ENCODE peak calls at places on chromosomes 2 and 18, in ten cellular contexts. Q is suprapubic skin, A is thoracic aorta, I is Peyer's patch, E is adrenal gland, C is esophagus squamous epithelium, V is colonic mucosa, F is PC-3, B is HCT116, Y is fibroblast of lung. Z is an unnamed sample.

GRCh38 chr2:152646775-152647174 is 70.5 kb downstream of the PRPF40A start:
- DNase-seq in Q (no peak), A (no peak), I (no peak), E (no peak), C (no peak), V (no peak), F (peak; percentile 88), B (no peak), Y (peak; percentile 69), Z (no peak)

GRCh38 chr2:120224735-120225548 is 1.7 kb upstream of the TMEM185B start:
- DNase-seq in Q (peak; percentile 58), A (no peak), I (peak; percentile 51), E (no peak), C (no peak), V (peak; percentile 18), F (no peak), B (no peak), Y (no peak), Z (no peak)

GRCh38 chr2:191167766-191168165 is 17.0 kb upstream of the STAT4 start:
- DNase-seq in Q (no peak), A (no peak), I (no peak), E (peak; percentile 13), C (no peak), V (peak; percentile 59), F (peak; percentile 84), B (no peak), Y (peak; percentile 95), Z (no peak)

GRCh38 chr2:26864226-26864625 is 16.3 kb downstream of the DPYSL5 start:
- DNase-seq in Q (no peak), A (no peak), I (no peak), E (no peak), C (no peak), V (no peak), F (no peak), B (no peak), Y (no peak), Z (no peak)

GRCh38 chr2:85635636-85636035 is 19.6 kb downstream of the USP39 start:
- DNase-seq in Q (no peak), A (no peak), I (no peak), E (peak; percentile 34), C (no peak), V (no peak), F (no peak), B (no peak), Y (no peak), Z (no peak)

GRCh38 chr18:44592639-44593038 is 88.0 kb upstream of the SETBP1 start:
- DNase-seq in Q (no peak), A (no peak), I (no peak), E (no peak), C (no peak), V (no peak), F (no peak), B (no peak), Y (peak; percentile 79), Z (peak; percentile 67)

GRCh38 chr18:58590231-58590630 is 38.7 kb downstream of the ALPK2 start:
- DNase-seq in Q (no peak), A (no peak), I (no peak), E (peak; percentile 11), C (no peak), V (no peak), F (no peak), B (no peak), Y (no peak), Z (peak; percentile 92)

GRCh38 chr2:113979172-113980128 is 89.6 kb downstream of the ACTR3 start:
- DNase-seq in Q (no peak), A (no peak), I (no peak), E (no peak), C (no peak), V (no peak), F (no peak), B (no peak), Y (no peak), Z (no peak)

GRCh38 chr2:84647267-84647666 is 131.0 kb downstream of the DNAH6 start:
- DNase-seq in Q (no peak), A (no peak), I (no peak), E (no peak), C (no peak), V (no peak), F (no peak), B (no peak), Y (no peak), Z (no peak)

GRCh38 chr2:100610381-100610831 is 47.6 kb downstream of the PDCL3 start:
- DNase-seq in Q (no peak), A (no peak), I (peak; percentile 67), E (peak; percentile 74), C (no peak), V (peak; percentile 52), F (peak; percentile 82), B (peak; percentile 38), Y (peak; percentile 51), Z (peak; percentile 74)

GRCh38 chr2:18701981-18702380 is 112.6 kb upstream of the NT5C1B start:
- DNase-seq in Q (no peak), A (no peak), I (no peak), E (no peak), C (no peak), V (no peak), F (peak; percentile 84), B (no peak), Y (no peak), Z (no peak)

GRCh38 chr2:42342061-42342794 is 18.8 kb downstream of the COX7A2L start:
- DNase-seq in Q (no peak), A (peak; percentile 59), I (no peak), E (peak; percentile 94), C (no peak), V (no peak), F (peak; percentile 70), B (peak; percentile 10), Y (peak; percentile 89), Z (peak; percentile 71)

GRCh38 chr2:218399391-218400166 is at the start of gene CTDSP1:
- DNase-seq in Q (peak; percentile 98), A (peak; percentile 88), I (peak; percentile 98), E (peak; percentile 97), C (peak; percentile 84), V (peak; percentile 98), F (peak; percentile 95), B (peak; percentile 88), Y (peak; percentile 98), Z (peak; percentile 96)

GRCh38 chr2:167136876-167137579 is 248.7 kb downstream of the XIRP2 start:
- DNase-seq in Q (no peak), A (no peak), I (no peak), E (no peak), C (no peak), V (no peak), F (peak; percentile 71), B (no peak), Y (no peak), Z (no peak)

GRCh38 chr2:106970471-106971261 is 84.7 kb upstream of the ST6GAL2 start:
- DNase-seq in Q (no peak), A (no peak), I (no peak), E (no peak), C (no peak), V (no peak), F (peak; percentile 83), B (no peak), Y (peak; percentile 45), Z (no peak)

GRCh38 chr18:47254341-47254939 is 3.0 kb upstream of the SKOR2 start:
- DNase-seq in Q (no peak), A (no peak), I (no peak), E (peak; percentile 56), C (no peak), V (peak; percentile 45), F (peak; percentile 8), B (no peak), Y (peak; percentile 44), Z (no peak)

GRCh38 chr18:26618130-26618529 is 69.8 kb upstream of the KCTD1 start:
- DNase-seq in Q (no peak), A (no peak), I (no peak), E (no peak), C (no peak), V (no peak), F (no peak), B (no peak), Y (no peak), Z (no peak)

GRCh38 chr2:120134263-120134662 is 88.9 kb downstream of the TMEM185B start:
- DNase-seq in Q (no peak), A (no peak), I (no peak), E (no peak), C (no peak), V (no peak), F (peak; percentile 99), B (peak; percentile 37), Y (peak; percentile 90), Z (peak; percentile 84)

GRCh38 chr2:241702155-241702404 is 241 bp downstream of the ING5 start:
- DNase-seq in Q (no peak), A (no peak), I (no peak), E (no peak), C (no peak), V (no peak), F (peak; percentile 73), B (no peak), Y (peak; percentile 84), Z (no peak)

GRCh38 chr18:66872277-66872676 is 268.4 kb upstream of the CDH19 start:
- DNase-seq in Q (no peak), A (no peak), I (no peak), E (no peak), C (no peak), V (no peak), F (peak; percentile 40), B (no peak), Y (peak; percentile 16), Z (no peak)

GRCh38 chr2:24345937-24346336 is 14.4 kb downstream of the ITSN2 start:
- DNase-seq in Q (no peak), A (no peak), I (no peak), E (no peak), C (no peak), V (no peak), F (no peak), B (no peak), Y (no peak), Z (no peak)

GRCh38 chr2:55302241-55302640 is 33.2 kb upstream of the MTIF2 start:
- DNase-seq in Q (no peak), A (no peak), I (no peak), E (no peak), C (no peak), V (no peak), F (no peak), B (no peak), Y (no peak), Z (no peak)
- H3K36me3 ChIP-seq in Q (peaks cover 8% of the 10 kb centered on the region), A (peaks cover 2% of the 10 kb centered on the region), I (no peaks in the 10 kb centered on the region), E (no peaks in the 10 kb centered on the region), C (no peaks in the 10 kb centered on the region), V (no peaks in the 10 kb centered on the region), F (no peaks in the 10 kb centered on the region), B (no peaks in the 10 kb centered on the region), Y (no peaks in the 10 kb centered on the region), Z (peaks cover 44% of the 10 kb centered on the region)

GRCh38 chr2:177543007-177543760 is 150.6 kb downstream of the AGPS start:
- DNase-seq in Q (no peak), A (no peak), I (no peak), E (no peak), C (no peak), V (no peak), F (peak; percentile 21), B (no peak), Y (peak; percentile 49), Z (peak; percentile 71)
- H3K4me3 ChIP-seq in Q (no peak overlapping the region), A (no peak overlapping the region), I (no peak overlapping the region), E (no peak overlapping the region), C (no peak overlapping the region), V (no peak overlapping the region), F (no peak overlapping the region), B (no peak overlapping the region), Y (no peak overlapping the region), Z (no peak overlapping the region)

GRCh38 chr2:199424160-199424559 is 33.6 kb downstream of the SATB2 start:
- DNase-seq in Q (no peak), A (no peak), I (no peak), E (no peak), C (no peak), V (no peak), F (no peak), B (no peak), Y (no peak), Z (no peak)
- H3K36me3 ChIP-seq in Q (no peaks in the 10 kb centered on the region), A (no peaks in the 10 kb centered on the region), I (no peaks in the 10 kb centered on the region), E (no peaks in the 10 kb centered on the region), C (no peaks in the 10 kb centered on the region), V (no peaks in the 10 kb centered on the region), F (no peaks in the 10 kb centered on the region), B (no peaks in the 10 kb centered on the region), Y (no peaks in the 10 kb centered on the region), Z (peaks cover 30% of the 10 kb centered on the region)

GRCh38 chr2:183125659-183126341 is 1.6 kb downstream of the NUP35 start:
- DNase-seq in Q (no peak), A (no peak), I (no peak), E (no peak), C (no peak), V (no peak), F (peak; percentile 22), B (no peak), Y (no peak), Z (peak; percentile 7)
- H3K4me3 ChIP-seq in Q (peak overlapping the region; percentile 84), A (peak overlapping the region; percentile 88), I (no peak overlapping the region), E (no peak overlapping the region), C (no peak overlapping the region), V (peak overlapping the region; percentile 85), F (peak overlapping the region; percentile 85), B (peak overlapping the region; percentile 76), Y (peak overlapping the region; percentile 88), Z (peak overlapping the region; percentile 35)